ENCODE peak calls at places on chromosomes 7 and 10, in four cellular contexts. E is hepatocyte, M is lung, C is astrocyte of the spinal cord. B is an unnamed sample.

GRCh38 chr7:81299272-81299671 is 380.4 kb upstream of the SEMA3C start:
- DNase-seq in C (peak), E (peak), M (no peak), B (no peak)

GRCh38 chr7:145884716-145885514 is 231.7 kb upstream of the CNTNAP2 start:
- DNase-seq in M (no peak), E (no peak), C (no peak), B (no peak)

GRCh38 chr10:79159785-79160184 is 91.0 kb downstream of the ZMIZ1 start:
- DNase-seq in M (no peak), E (no peak), C (peak), B (no peak)

GRCh38 chr10:96374639-96374984 is 15.8 kb upstream of the OPALIN start:
- DNase-seq in M (no peak), C (no peak), E (no peak), B (no peak)

GRCh38 chr10:34464000-34464399 is 351.1 kb downstream of the PARD3 start:
- DNase-seq in C (no peak), E (no peak), M (no peak), B (no peak)

GRCh38 chr10:132632091-132632561 is 94.5 kb downstream of the INPP5A start:
- DNase-seq in C (no peak), M (no peak), E (no peak), B (no peak)

GRCh38 chr7:41999736-42000283 is 237.2 kb downstream of the GLI3 start:
- DNase-seq in E (no peak), M (no peak), C (no peak), B (no peak)

GRCh38 chr7:134891262-134892001 is 94.9 kb upstream of the AGBL3 start:
- DNase-seq in M (peak), E (peak), C (peak), B (peak)

GRCh38 chr7:71144963-71145362 is 13.0 kb downstream of the GALNT17 start:
- DNase-seq in C (no peak), M (no peak), E (peak), B (no peak)

GRCh38 chr7:64882341-64883112 is 20.5 kb upstream of the ZNF273 start:
- DNase-seq in E (no peak), M (peak), C (no peak), B (no peak)

GRCh38 chr10:72122221-72122620 is 33.9 kb upstream of the SPOCK2 start:
- DNase-seq in E (no peak), M (no peak), C (no peak), B (no peak)

GRCh38 chr10:58143944-58144343 is 123.8 kb downstream of the IPMK start:
- DNase-seq in M (no peak), E (no peak), C (no peak), B (no peak)

GRCh38 chr7:25850730-25851129 is 301.3 kb upstream of the NFE2L3 start:
- DNase-seq in M (no peak), E (no peak), C (no peak), B (peak)

GRCh38 chr10:72954596-72955569 is at the start of gene PLA2G12B:
- DNase-seq in M (peak), E (peak), C (no peak), B (no peak)

GRCh38 chr10:27723436-27723835 is 22.2 kb downstream of the MKX start:
- DNase-seq in M (no peak), C (peak), E (no peak), B (no peak)

GRCh38 chr7:99789441-99790070 is 5.6 kb upstream of the CYP3A4 start:
- DNase-seq in C (no peak), E (no peak), M (no peak), B (no peak)

GRCh38 chr7:630111-630511 is 96.4 kb upstream of the DNAAF5 start:
- DNase-seq in C (no peak), E (no peak), M (no peak), B (no peak)

GRCh38 chr7:124276005-124276606 is 243.2 kb upstream of the TMEM229A start:
- DNase-seq in M (no peak), E (peak), C (no peak), B (no peak)

GRCh38 chr7:2062648-2063047 is 170.1 kb downstream of the MAD1L1 start:
- DNase-seq in C (no peak), E (peak), M (no peak), B (no peak)

GRCh38 chr10:7988985-7989384 is 65.5 kb upstream of the GATA3 start:
- DNase-seq in C (no peak), E (no peak), M (no peak), B (no peak)

GRCh38 chr10:16612148-16612742 is 90.6 kb upstream of the C1QL3 start:
- DNase-seq in C (peak), M (no peak), E (peak), B (peak)

GRCh38 chr7:2445898-2446555 is 30.2 kb downstream of the GRIFIN start:
- DNase-seq in E (no peak), M (no peak), C (no peak), B (no peak)

GRCh38 chr10:78302989-78303854 is 269.6 kb downstream of the RPS24 start:
- DNase-seq in C (peak), E (peak), M (peak), B (peak)

GRCh38 chr7:44258423-44258760 is 57.6 kb downstream of the YKT6 start:
- DNase-seq in C (no peak), E (no peak), M (no peak), B (no peak)

GRCh38 chr10:54577682-54578081 is 223.3 kb downstream of the PCDH15 start:
- DNase-seq in M (no peak), E (no peak), C (no peak), B (no peak)

GRCh38 chr10:6047326-6047611 is 14.9 kb downstream of the IL2RA start:
- DNase-seq in M (no peak), E (no peak), C (no peak), B (no peak)

GRCh38 chr7:95933618-95934017 is 161.3 kb downstream of the DYNC1I1 start:
- DNase-seq in M (no peak), E (no peak), C (no peak), B (no peak)

GRCh38 chr7:4042402-4042801 is 639.7 kb upstream of the FOXK1 start:
- DNase-seq in C (no peak), E (no peak), M (peak), B (no peak)

GRCh38 chr10:26780793-26781601 is 79.8 kb downstream of the ABI1 start:
- DNase-seq in M (no peak), E (peak), C (peak), B (no peak)

GRCh38 chr7:46387646-46388045 is 466.6 kb upstream of the IGFBP3 start:
- DNase-seq in E (no peak), M (no peak), C (peak), B (no peak)

GRCh38 chr7:46393142-46393541 is 472.1 kb upstream of the IGFBP3 start:
- DNase-seq in M (no peak), E (no peak), C (no peak), B (no peak)

GRCh38 chr7:46391215-46391614 is 470.1 kb upstream of the IGFBP3 start:
- DNase-seq in E (peak), M (no peak), C (peak), B (no peak)

GRCh38 chr7:46389131-46389530 is 468.1 kb upstream of the IGFBP3 start:
- DNase-seq in E (no peak), M (no peak), C (no peak), B (no peak)

GRCh38 chr7:46390042-46390441 is 469.0 kb upstream of the IGFBP3 start:
- DNase-seq in C (no peak), E (no peak), M (no peak), B (no peak)
- TF ChIP-seq CTCF in C (peak), E (peak), M (no peak), B (no peak)

GRCh38 chr7:87934699-87935372 is 785 bp downstream of the ADAM22 start:
- DNase-seq in C (peak), E (peak), M (no peak), B (no peak)

GRCh38 chr7:87933605-87933952 is 472 bp upstream of the ADAM22 start:
- DNase-seq in E (no peak), M (no peak), C (no peak), B (no peak)

GRCh38 chr7:87935373-87935706 is 1.3 kb downstream of the ADAM22 start:
- DNase-seq in C (no peak), E (no peak), M (no peak), B (no peak)

GRCh38 chr7:87933953-87934698 is at the start of gene ADAM22:
- DNase-seq in E (peak), M (peak), C (peak), B (peak)
- TF ChIP-seq CTCF in E (peak), M (no peak), C (no peak), B (peak)

DNA sequence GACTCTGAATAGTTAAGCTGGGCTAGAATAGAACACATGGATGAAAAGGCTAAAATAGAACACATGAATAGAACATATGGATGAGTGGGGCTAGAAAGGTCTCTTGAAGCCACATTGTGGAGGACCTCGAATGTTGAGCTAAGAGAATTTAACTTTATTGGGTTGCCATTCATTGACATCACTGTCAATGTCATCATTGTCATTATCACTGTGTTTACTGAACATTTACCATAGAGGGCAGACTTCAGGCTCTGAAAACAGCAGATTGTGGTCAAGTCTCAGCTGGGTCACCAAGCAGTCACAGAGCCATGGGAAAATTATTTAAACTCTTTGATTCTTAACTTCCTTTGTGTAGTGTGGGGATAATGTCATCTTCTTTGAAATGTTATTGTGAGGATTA is 80.4 kb downstream of the WDFY4 start:
- DNase-seq in C (no peak), E (no peak), M (no peak), B (no peak)
- TF ChIP-seq CTCF in C (no peak), E (no peak), M (no peak), B (no peak)

DNA sequence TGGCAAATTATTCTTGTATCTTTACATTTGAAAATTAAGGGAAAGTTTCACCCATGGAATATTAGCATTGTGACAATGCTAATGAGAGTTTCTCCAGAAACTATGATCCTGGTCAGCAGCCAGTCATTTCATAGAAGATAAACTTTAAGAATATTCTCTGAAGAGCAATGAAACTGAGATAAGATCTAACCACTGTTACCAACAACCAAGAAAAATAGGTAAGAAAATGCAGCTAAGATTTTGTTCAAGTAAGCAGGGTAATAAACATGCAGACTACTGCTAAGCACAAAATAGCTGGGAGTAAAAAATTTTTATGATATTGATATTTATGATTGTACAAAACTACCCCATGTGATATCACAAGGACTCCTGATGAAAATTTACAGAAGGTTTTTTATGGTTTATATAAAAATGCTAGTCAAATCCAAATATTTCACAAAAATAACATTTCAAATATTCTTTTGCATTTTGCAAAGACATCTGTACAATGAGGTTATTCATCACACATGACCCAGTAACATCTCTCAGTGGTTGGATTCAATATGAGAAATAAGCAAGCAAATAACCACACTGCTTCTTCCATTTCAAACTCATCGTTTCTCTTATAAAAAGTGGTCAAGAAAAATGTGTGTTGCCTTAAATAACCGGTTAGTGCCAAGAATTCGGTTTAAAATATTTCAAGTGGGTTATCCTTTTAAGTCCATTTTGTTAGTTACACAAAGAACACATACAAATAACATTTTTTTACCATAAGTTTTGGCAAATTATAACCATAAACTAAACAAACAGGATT is 251.6 kb downstream of the DIP2C start:
- DNase-seq in M (no peak), C (no peak), E (no peak), B (no peak)
- TF ChIP-seq CTCF in M (no peak), C (no peak), E (no peak), B (no peak)

DNA sequence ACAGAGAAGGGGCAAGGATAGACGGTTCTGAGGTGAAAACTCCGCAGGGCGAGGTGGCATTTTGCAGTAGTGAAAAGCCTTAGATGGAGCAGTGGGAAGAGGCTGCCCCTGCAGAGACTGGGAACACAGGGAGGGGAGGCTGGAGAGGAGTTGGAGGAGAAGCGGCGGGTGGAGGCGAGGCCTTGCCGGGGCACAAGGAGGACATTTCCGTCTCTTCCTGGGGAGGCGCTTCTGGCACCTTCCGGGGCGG is 42.6 kb downstream of the LDB3 start:
- DNase-seq in M (no peak), E (no peak), C (no peak), B (no peak)
- TF ChIP-seq CTCF in M (no peak), E (no peak), C (peak), B (no peak)